ENCODE peak calls at places on chromosomes 12 and 14, in seven cellular contexts. One of them, this sample, is unnamed.

GRCh38 chr12:76176935-76177334 is 92.5 kb upstream of the NAP1L1 start:
- DNase-seq in LoVo: no peak
- DNase-seq in stomach: no peak
- DNase-seq in CD4-positive, alpha-beta T cell: no peak
- DNase-seq in NCI-H146: no peak
- DNase-seq in NCI-H2081: no peak
- DNase-seq in pons: no peak
- DNase-seq in this sample: no peak

GRCh38 chr12:25249951-25250738 is 584 bp downstream of the KRAS start:
- DNase-seq in LoVo: peak
- DNase-seq in stomach: peak
- DNase-seq in CD4-positive, alpha-beta T cell: peak
- DNase-seq in NCI-H146: peak
- DNase-seq in NCI-H2081: peak
- DNase-seq in pons: peak
- DNase-seq in this sample: peak

GRCh38 chr12:58310828-58311273 is 369.5 kb downstream of the ATP23 start:
- DNase-seq in LoVo: peak
- DNase-seq in stomach: no peak
- DNase-seq in CD4-positive, alpha-beta T cell: no peak
- DNase-seq in NCI-H146: no peak
- DNase-seq in NCI-H2081: no peak
- DNase-seq in pons: no peak
- DNase-seq in this sample: no peak

GRCh38 chr14:105857816-105858675 is 331.7 kb downstream of the TMEM121 start:
- DNase-seq in LoVo: no peak
- DNase-seq in stomach: no peak
- DNase-seq in CD4-positive, alpha-beta T cell: no peak
- DNase-seq in NCI-H146: no peak
- DNase-seq in NCI-H2081: no peak
- DNase-seq in pons: no peak
- DNase-seq in this sample: peak

GRCh38 chr12:58148405-58148804 is 207.0 kb downstream of the ATP23 start:
- DNase-seq in LoVo: peak
- DNase-seq in stomach: no peak
- DNase-seq in CD4-positive, alpha-beta T cell: no peak
- DNase-seq in NCI-H146: no peak
- DNase-seq in NCI-H2081: peak
- DNase-seq in pons: peak
- DNase-seq in this sample: no peak

GRCh38 chr12:94148841-94149780 is 734 bp downstream of the PLXNC1 start:
- DNase-seq in LoVo: no peak
- DNase-seq in stomach: peak
- DNase-seq in CD4-positive, alpha-beta T cell: peak
- DNase-seq in NCI-H146: peak
- DNase-seq in NCI-H2081: peak
- DNase-seq in pons: no peak
- DNase-seq in this sample: peak

GRCh38 chr12:135127-135526 is 68.6 kb downstream of the IQSEC3 start:
- DNase-seq in LoVo: no peak
- DNase-seq in stomach: no peak
- DNase-seq in CD4-positive, alpha-beta T cell: no peak
- DNase-seq in NCI-H146: no peak
- DNase-seq in NCI-H2081: no peak
- DNase-seq in pons: no peak
- DNase-seq in this sample: no peak

GRCh38 chr12:25960176-25960575 is 1.7 kb downstream of the RASSF8 start:
- DNase-seq in LoVo: no peak
- DNase-seq in stomach: no peak
- DNase-seq in CD4-positive, alpha-beta T cell: no peak
- DNase-seq in NCI-H146: no peak
- DNase-seq in NCI-H2081: no peak
- DNase-seq in pons: peak
- DNase-seq in this sample: no peak

GRCh38 chr12:50964432-50964831 is 12.1 kb downstream of the HIGD1C start:
- DNase-seq in LoVo: no peak
- DNase-seq in stomach: no peak
- DNase-seq in CD4-positive, alpha-beta T cell: no peak
- DNase-seq in NCI-H146: no peak
- DNase-seq in NCI-H2081: no peak
- DNase-seq in pons: no peak
- DNase-seq in this sample: no peak

GRCh38 chr12:96864335-96864734 is 42.7 kb upstream of the NEDD1 start:
- DNase-seq in LoVo: no peak
- DNase-seq in stomach: no peak
- DNase-seq in CD4-positive, alpha-beta T cell: no peak
- DNase-seq in NCI-H146: no peak
- DNase-seq in NCI-H2081: no peak
- DNase-seq in pons: no peak
- DNase-seq in this sample: no peak

GRCh38 chr12:48334807-48335206 is 15.9 kb downstream of the ZNF641 start:
- DNase-seq in LoVo: no peak
- DNase-seq in stomach: no peak
- DNase-seq in CD4-positive, alpha-beta T cell: no peak
- DNase-seq in NCI-H146: no peak
- DNase-seq in NCI-H2081: no peak
- DNase-seq in pons: no peak
- DNase-seq in this sample: no peak

GRCh38 chr12:81296556-81297305 is 218.9 kb downstream of the ACSS3 start:
- DNase-seq in LoVo: no peak
- DNase-seq in stomach: no peak
- DNase-seq in CD4-positive, alpha-beta T cell: no peak
- DNase-seq in NCI-H146: no peak
- DNase-seq in NCI-H2081: no peak
- DNase-seq in pons: no peak
- DNase-seq in this sample: no peak

GRCh38 chr12:69007166-69007857 is 74.3 kb upstream of the CPM start:
- DNase-seq in LoVo: peak
- DNase-seq in stomach: peak
- DNase-seq in CD4-positive, alpha-beta T cell: no peak
- DNase-seq in NCI-H146: no peak
- DNase-seq in NCI-H2081: peak
- DNase-seq in pons: peak
- DNase-seq in this sample: no peak

GRCh38 chr12:1246637-1247036 is 255.6 kb downstream of the ERC1 start:
- DNase-seq in LoVo: peak
- DNase-seq in stomach: no peak
- DNase-seq in CD4-positive, alpha-beta T cell: no peak
- DNase-seq in NCI-H146: no peak
- DNase-seq in NCI-H2081: no peak
- DNase-seq in pons: no peak
- DNase-seq in this sample: no peak

GRCh38 chr12:23561536-23561935 is 387.9 kb downstream of the SOX5 start:
- DNase-seq in LoVo: no peak
- DNase-seq in stomach: no peak
- DNase-seq in CD4-positive, alpha-beta T cell: no peak
- DNase-seq in NCI-H146: no peak
- DNase-seq in NCI-H2081: no peak
- DNase-seq in pons: no peak
- DNase-seq in this sample: no peak

GRCh38 chr14:68921049-68921448 is 58.1 kb downstream of the ACTN1 start:
- DNase-seq in LoVo: no peak
- DNase-seq in stomach: no peak
- DNase-seq in CD4-positive, alpha-beta T cell: no peak
- DNase-seq in NCI-H146: no peak
- DNase-seq in NCI-H2081: no peak
- DNase-seq in pons: no peak
- DNase-seq in this sample: no peak

GRCh38 chr12:14111230-14111865 is 129.9 kb upstream of the GRIN2B start:
- DNase-seq in LoVo: no peak
- DNase-seq in stomach: no peak
- DNase-seq in CD4-positive, alpha-beta T cell: no peak
- DNase-seq in NCI-H146: peak
- DNase-seq in NCI-H2081: no peak
- DNase-seq in pons: no peak
- DNase-seq in this sample: no peak

GRCh38 chr14:63383776-63384367 is 65.1 kb upstream of the GPHB5 start:
- DNase-seq in LoVo: no peak
- DNase-seq in stomach: no peak
- DNase-seq in CD4-positive, alpha-beta T cell: no peak
- DNase-seq in NCI-H146: no peak
- DNase-seq in NCI-H2081: no peak
- DNase-seq in pons: peak
- DNase-seq in this sample: no peak

GRCh38 chr12:28222081-28222700 is 31.9 kb downstream of the CCDC91 start:
- DNase-seq in LoVo: no peak
- DNase-seq in stomach: no peak
- DNase-seq in CD4-positive, alpha-beta T cell: peak
- DNase-seq in NCI-H146: no peak
- DNase-seq in NCI-H2081: no peak
- DNase-seq in pons: no peak
- DNase-seq in this sample: no peak

GRCh38 chr14:36068777-36069534 is 107.6 kb downstream of the PTCSC3 start:
- DNase-seq in LoVo: peak
- DNase-seq in stomach: no peak
- DNase-seq in CD4-positive, alpha-beta T cell: no peak
- DNase-seq in NCI-H146: no peak
- DNase-seq in NCI-H2081: no peak
- DNase-seq in pons: peak
- DNase-seq in this sample: no peak

GRCh38 chr12:81043979-81044740 is 33.7 kb upstream of the ACSS3 start:
- DNase-seq in LoVo: no peak
- DNase-seq in stomach: no peak
- DNase-seq in CD4-positive, alpha-beta T cell: no peak
- DNase-seq in NCI-H146: no peak
- DNase-seq in NCI-H2081: no peak
- DNase-seq in pons: no peak
- DNase-seq in this sample: no peak

GRCh38 chr12:52677126-52677525 is 3.1 kb downstream of the KRT1 start:
- DNase-seq in LoVo: no peak
- DNase-seq in stomach: no peak
- DNase-seq in CD4-positive, alpha-beta T cell: no peak
- DNase-seq in NCI-H146: no peak
- DNase-seq in NCI-H2081: no peak
- DNase-seq in pons: no peak
- DNase-seq in this sample: no peak

GRCh38 chr14:71610797-71611196 is 321.4 kb upstream of the RGS6 start:
- DNase-seq in LoVo: no peak
- DNase-seq in stomach: no peak
- DNase-seq in CD4-positive, alpha-beta T cell: no peak
- DNase-seq in NCI-H146: peak
- DNase-seq in NCI-H2081: peak
- DNase-seq in pons: no peak
- DNase-seq in this sample: no peak

GRCh38 chr14:83556065-83556464 is 1973.9 kb upstream of the FLRT2 start:
- DNase-seq in LoVo: no peak
- DNase-seq in stomach: no peak
- DNase-seq in CD4-positive, alpha-beta T cell: no peak
- DNase-seq in NCI-H146: no peak
- DNase-seq in NCI-H2081: no peak
- DNase-seq in pons: no peak
- DNase-seq in this sample: no peak

GRCh38 chr14:87643005-87643404 is 350.0 kb downstream of the GALC start:
- DNase-seq in LoVo: no peak
- DNase-seq in stomach: no peak
- DNase-seq in CD4-positive, alpha-beta T cell: no peak
- DNase-seq in NCI-H146: no peak
- DNase-seq in NCI-H2081: no peak
- DNase-seq in pons: peak
- DNase-seq in this sample: no peak

GRCh38 chr14:34867199-34867598 is 8.0 kb downstream of the BAZ1A start:
- DNase-seq in LoVo: no peak
- DNase-seq in stomach: no peak
- DNase-seq in CD4-positive, alpha-beta T cell: no peak
- DNase-seq in NCI-H146: no peak
- DNase-seq in NCI-H2081: no peak
- DNase-seq in pons: no peak
- DNase-seq in this sample: no peak